ENCODE peak calls at places on chromosomes 6 and 20, in six cellular contexts. M is IMR-90, O is H9, J is neuronal stem cell, V is trophoblast cell, W is H1. S is an unnamed sample.

GRCh38 chr6:33427585-33428218 is 7.8 kb downstream of the SYNGAP1 start:
- DNase-seq in V (peak; percentile 40), J (no peak), W (no peak), O (peak; percentile 38), M (no peak), S (peak; percentile 46)

GRCh38 chr6:7868926-7869325 is 41.7 kb downstream of the TXNDC5 start:
- DNase-seq in W (no peak), O (no peak), J (no peak), M (no peak), V (no peak), S (no peak)

GRCh38 chr20:4555188-4555893 is 166.4 kb upstream of the PRND start:
- DNase-seq in V (no peak), J (no peak), O (no peak), W (no peak), M (peak; percentile 92), S (peak; percentile 79)

GRCh38 chr6:105824732-105825131 is 261.4 kb upstream of the PRDM1 start:
- DNase-seq in V (no peak), J (no peak), M (peak; percentile 81), O (no peak), W (no peak), S (no peak)

GRCh38 chr20:40942015-40942414 is 86.6 kb upstream of the TOP1 start:
- DNase-seq in O (no peak), M (no peak), V (no peak), W (no peak), J (no peak), S (no peak)

GRCh38 chr6:54801669-54802068 is 44.9 kb upstream of the FAM83B start:
- DNase-seq in J (no peak), O (no peak), W (no peak), M (peak; percentile 93), V (peak; percentile 45), S (peak; percentile 92)

GRCh38 chr6:153801917-153802316 is 237.1 kb upstream of the OPRM1 start:
- DNase-seq in J (no peak), W (no peak), M (no peak), V (no peak), O (no peak), S (no peak)

GRCh38 chr6:133778414-133778813 is 110.5 kb upstream of the TCF21 start:
- DNase-seq in W (no peak), J (no peak), M (peak; percentile 95), O (no peak), V (peak; percentile 37), S (peak; percentile 83)

GRCh38 chr6:16436550-16436949 is 198.2 kb downstream of the GMPR start:
- DNase-seq in J (no peak), O (no peak), V (no peak), W (no peak), M (no peak), S (no peak)
- H4K91ac ChIP-seq in J (no peak overlapping the region), O (no peak overlapping the region), V (no peak overlapping the region), W (no peak overlapping the region), M (no peak overlapping the region), S (no peak overlapping the region)

GRCh38 chr20:10622657-10623418 is 51.0 kb downstream of the JAG1 start:
- DNase-seq in J (no peak), V (peak; percentile 70), W (no peak), O (no peak), M (peak; percentile 72), S (peak; percentile 94)

GRCh38 chr20:10618611-10619245 is 55.1 kb downstream of the JAG1 start:
- DNase-seq in O (no peak), J (no peak), M (no peak), V (no peak), W (no peak), S (no peak)

GRCh38 chr20:10616212-10616611 is 57.6 kb downstream of the JAG1 start:
- DNase-seq in W (no peak), V (no peak), M (no peak), J (no peak), O (no peak), S (no peak)

GRCh38 chr20:10621159-10621558 is 52.6 kb downstream of the JAG1 start:
- DNase-seq in V (no peak), J (no peak), W (no peak), M (no peak), O (no peak), S (no peak)

GRCh38 chr20:10619427-10619826 is 54.4 kb downstream of the JAG1 start:
- DNase-seq in V (no peak), W (no peak), M (peak; percentile 92), O (no peak), J (no peak), S (peak; percentile 95)
- H3K4me2 ChIP-seq in V (no peak overlapping the region), W (peak overlapping the region; percentile 48), M (no peak overlapping the region), O (peak overlapping the region; percentile 20), J (no peak overlapping the region), S (no peak overlapping the region)

DNA sequence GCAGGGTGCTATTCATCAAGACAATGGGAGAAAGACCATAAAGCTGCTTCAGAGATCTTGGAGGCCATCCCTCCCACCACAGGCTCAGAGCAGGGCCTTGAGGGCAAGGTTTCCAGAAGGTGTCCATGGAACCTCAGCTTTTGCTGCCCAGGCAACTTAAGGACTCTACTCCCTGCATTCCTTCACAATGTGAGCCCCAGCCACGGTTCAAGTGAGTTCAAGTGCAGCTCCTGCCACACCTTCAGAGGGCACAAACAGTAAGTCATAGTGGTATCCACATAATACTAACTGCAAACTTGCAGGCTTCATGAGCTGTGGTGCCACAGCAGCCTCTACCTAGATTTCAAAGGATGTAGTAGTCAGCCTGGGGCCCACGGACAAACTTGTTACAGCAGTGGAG is 144.0 kb upstream of the C6orf118 start:
- DNase-seq in V (no peak), M (no peak), W (no peak), J (no peak), O (no peak), S (no peak)
- H4K91ac ChIP-seq in V (no peak overlapping the region), M (no peak overlapping the region), W (no peak overlapping the region), J (no peak overlapping the region), O (no peak overlapping the region), S (no peak overlapping the region)

GRCh38 chr6:21438237-21438985 is 155.1 kb upstream of the SOX4 start:
- DNase-seq in J (no peak), W (no peak), O (no peak), V (no peak), M (no peak), S (no peak)
- H3K4me2 ChIP-seq in J (no peak overlapping the region), W (no peak overlapping the region), O (no peak overlapping the region), V (no peak overlapping the region), M (no peak overlapping the region), S (no peak overlapping the region)

GRCh38 chr20:17606001-17606400 is 36.1 kb downstream of the DSTN start:
- DNase-seq in O (no peak), W (no peak), V (peak; percentile 34), M (no peak), J (no peak), S (no peak)
- H4K91ac ChIP-seq in O (no peak overlapping the region), W (no peak overlapping the region), V (no peak overlapping the region), M (no peak overlapping the region), J (no peak overlapping the region), S (no peak overlapping the region)